ENCODE peak calls at places on chromosomes 1 and 21, in seven cellular contexts. One of them, this sample, is unnamed.

GRCh38 chr1:78240755-78241154 is 195.0 kb downstream of the GIPC2 start:
- DNase-seq in astrocyte of the cerebellum: peak; percentile 34
- DNase-seq in neural progenitor cell: peak; percentile 30
- DNase-seq in AG09309: no peak
- DNase-seq in AG04449: no peak
- DNase-seq in GM06990: no peak
- DNase-seq in IMR-90: peak; percentile 26
- DNase-seq in this sample: no peak

GRCh38 chr1:228004887-228005462 is 1.8 kb upstream of the WNT3A start:
- DNase-seq in astrocyte of the cerebellum: no peak
- DNase-seq in neural progenitor cell: peak; percentile 42
- DNase-seq in AG09309: no peak
- DNase-seq in AG04449: no peak
- DNase-seq in GM06990: no peak
- DNase-seq in IMR-90: no peak
- DNase-seq in this sample: no peak

GRCh38 chr1:20702416-20702815 is 15.4 kb downstream of the KIF17 start:
- DNase-seq in astrocyte of the cerebellum: no peak
- DNase-seq in neural progenitor cell: peak; percentile 24
- DNase-seq in AG09309: no peak
- DNase-seq in AG04449: no peak
- DNase-seq in GM06990: no peak
- DNase-seq in IMR-90: peak; percentile 39
- DNase-seq in this sample: no peak

GRCh38 chr1:108199781-108200626 is at the start of gene SLC25A24:
- DNase-seq in astrocyte of the cerebellum: no peak
- DNase-seq in neural progenitor cell: peak; percentile 86
- DNase-seq in AG09309: no peak
- DNase-seq in AG04449: no peak
- DNase-seq in GM06990: peak; percentile 68
- DNase-seq in IMR-90: peak; percentile 67
- DNase-seq in this sample: no peak

GRCh38 chr1:44532567-44532944 is 127.5 kb downstream of the RNF220 start:
- DNase-seq in astrocyte of the cerebellum: no peak
- DNase-seq in neural progenitor cell: no peak
- DNase-seq in AG09309: no peak
- DNase-seq in AG04449: no peak
- DNase-seq in GM06990: no peak
- DNase-seq in IMR-90: no peak
- DNase-seq in this sample: no peak

GRCh38 chr1:13947658-13948057 is 247.7 kb downstream of the PRDM2 start:
- DNase-seq in astrocyte of the cerebellum: no peak
- DNase-seq in neural progenitor cell: no peak
- DNase-seq in AG09309: no peak
- DNase-seq in AG04449: no peak
- DNase-seq in GM06990: no peak
- DNase-seq in IMR-90: no peak
- DNase-seq in this sample: no peak

GRCh38 chr1:223244366-223245103 is 101.5 kb upstream of the TLR5 start:
- DNase-seq in astrocyte of the cerebellum: no peak
- DNase-seq in neural progenitor cell: no peak
- DNase-seq in AG09309: no peak
- DNase-seq in AG04449: no peak
- DNase-seq in GM06990: peak; percentile 21
- DNase-seq in IMR-90: peak; percentile 46
- DNase-seq in this sample: no peak

GRCh38 chr1:47179988-47180563 is 9.8 kb downstream of the PDZK1IP1 start:
- DNase-seq in astrocyte of the cerebellum: no peak
- DNase-seq in neural progenitor cell: no peak
- DNase-seq in AG09309: no peak
- DNase-seq in AG04449: no peak
- DNase-seq in GM06990: no peak
- DNase-seq in IMR-90: no peak
- DNase-seq in this sample: no peak

GRCh38 chr1:54696262-54696661 is 19.4 kb upstream of the TTC4 start:
- DNase-seq in astrocyte of the cerebellum: no peak
- DNase-seq in neural progenitor cell: no peak
- DNase-seq in AG09309: no peak
- DNase-seq in AG04449: no peak
- DNase-seq in GM06990: no peak
- DNase-seq in IMR-90: no peak
- DNase-seq in this sample: no peak

GRCh38 chr1:47767741-47768100 is 229.5 kb downstream of the TRABD2B start:
- DNase-seq in astrocyte of the cerebellum: no peak
- DNase-seq in neural progenitor cell: no peak
- DNase-seq in AG09309: no peak
- DNase-seq in AG04449: no peak
- DNase-seq in GM06990: no peak
- DNase-seq in IMR-90: no peak
- DNase-seq in this sample: no peak

GRCh38 chr1:110200190-110200589 is 9.9 kb upstream of the KCNC4 start:
- DNase-seq in astrocyte of the cerebellum: no peak
- DNase-seq in neural progenitor cell: no peak
- DNase-seq in AG09309: no peak
- DNase-seq in AG04449: no peak
- DNase-seq in GM06990: no peak
- DNase-seq in IMR-90: no peak
- DNase-seq in this sample: no peak

GRCh38 chr21:17513214-17514123 is 626 bp downstream of the CXADR start:
- DNase-seq in astrocyte of the cerebellum: no peak
- DNase-seq in neural progenitor cell: peak; percentile 71
- DNase-seq in AG09309: no peak
- DNase-seq in AG04449: no peak
- DNase-seq in GM06990: peak; percentile 12
- DNase-seq in IMR-90: no peak
- DNase-seq in this sample: no peak

DNA sequence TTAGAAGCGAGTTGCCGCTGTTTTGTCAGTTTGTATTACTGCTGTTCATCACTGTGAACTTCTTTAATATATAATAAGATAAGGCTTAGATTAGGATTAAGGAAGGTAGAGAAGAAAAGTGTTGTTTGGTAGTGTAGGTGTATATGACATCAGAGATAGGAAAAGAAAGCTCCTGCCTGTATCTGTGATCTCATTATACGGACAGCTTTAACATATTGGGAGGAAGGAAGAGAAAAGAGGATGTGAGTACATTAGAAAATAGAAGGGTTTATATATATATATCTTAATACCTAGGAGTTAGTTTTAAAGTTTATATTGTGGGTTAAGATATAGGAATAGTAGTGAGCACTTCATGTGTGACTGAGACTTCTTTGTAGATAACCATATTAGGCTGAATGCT is 71.0 kb downstream of the RALGPS2 start:
- DNase-seq in astrocyte of the cerebellum: no peak
- DNase-seq in neural progenitor cell: no peak
- DNase-seq in AG09309: no peak
- DNase-seq in AG04449: no peak
- DNase-seq in GM06990: no peak
- DNase-seq in IMR-90: no peak
- DNase-seq in this sample: no peak
- TF ChIP-seq CTCF in astrocyte of the cerebellum: no peak
- TF ChIP-seq CTCF in neural progenitor cell: no peak
- TF ChIP-seq CTCF in AG09309: no peak
- TF ChIP-seq CTCF in AG04449: no peak
- TF ChIP-seq CTCF in GM06990: no peak
- TF ChIP-seq CTCF in IMR-90: no peak
- TF ChIP-seq CTCF in this sample: no peak

GRCh38 chr21:14530574-14530973 is 15.5 kb downstream of the SAMSN1 start:
- DNase-seq in astrocyte of the cerebellum: no peak
- DNase-seq in neural progenitor cell: no peak
- DNase-seq in AG09309: no peak
- DNase-seq in AG04449: no peak
- DNase-seq in GM06990: no peak
- DNase-seq in IMR-90: no peak
- DNase-seq in this sample: no peak

GRCh38 chr21:14528815-14529214 is 17.3 kb downstream of the SAMSN1 start:
- DNase-seq in astrocyte of the cerebellum: no peak
- DNase-seq in neural progenitor cell: no peak
- DNase-seq in AG09309: no peak
- DNase-seq in AG04449: no peak
- DNase-seq in GM06990: no peak
- DNase-seq in IMR-90: no peak
- DNase-seq in this sample: no peak

GRCh38 chr21:14526199-14526598 is 19.9 kb downstream of the SAMSN1 start:
- DNase-seq in astrocyte of the cerebellum: no peak
- DNase-seq in neural progenitor cell: no peak
- DNase-seq in AG09309: no peak
- DNase-seq in AG04449: no peak
- DNase-seq in GM06990: no peak
- DNase-seq in IMR-90: no peak
- DNase-seq in this sample: no peak

GRCh38 chr21:14526816-14527689 is 19.1 kb downstream of the SAMSN1 start:
- DNase-seq in astrocyte of the cerebellum: no peak
- DNase-seq in neural progenitor cell: no peak
- DNase-seq in AG09309: no peak
- DNase-seq in AG04449: no peak
- DNase-seq in GM06990: no peak
- DNase-seq in IMR-90: no peak
- DNase-seq in this sample: no peak

DNA sequence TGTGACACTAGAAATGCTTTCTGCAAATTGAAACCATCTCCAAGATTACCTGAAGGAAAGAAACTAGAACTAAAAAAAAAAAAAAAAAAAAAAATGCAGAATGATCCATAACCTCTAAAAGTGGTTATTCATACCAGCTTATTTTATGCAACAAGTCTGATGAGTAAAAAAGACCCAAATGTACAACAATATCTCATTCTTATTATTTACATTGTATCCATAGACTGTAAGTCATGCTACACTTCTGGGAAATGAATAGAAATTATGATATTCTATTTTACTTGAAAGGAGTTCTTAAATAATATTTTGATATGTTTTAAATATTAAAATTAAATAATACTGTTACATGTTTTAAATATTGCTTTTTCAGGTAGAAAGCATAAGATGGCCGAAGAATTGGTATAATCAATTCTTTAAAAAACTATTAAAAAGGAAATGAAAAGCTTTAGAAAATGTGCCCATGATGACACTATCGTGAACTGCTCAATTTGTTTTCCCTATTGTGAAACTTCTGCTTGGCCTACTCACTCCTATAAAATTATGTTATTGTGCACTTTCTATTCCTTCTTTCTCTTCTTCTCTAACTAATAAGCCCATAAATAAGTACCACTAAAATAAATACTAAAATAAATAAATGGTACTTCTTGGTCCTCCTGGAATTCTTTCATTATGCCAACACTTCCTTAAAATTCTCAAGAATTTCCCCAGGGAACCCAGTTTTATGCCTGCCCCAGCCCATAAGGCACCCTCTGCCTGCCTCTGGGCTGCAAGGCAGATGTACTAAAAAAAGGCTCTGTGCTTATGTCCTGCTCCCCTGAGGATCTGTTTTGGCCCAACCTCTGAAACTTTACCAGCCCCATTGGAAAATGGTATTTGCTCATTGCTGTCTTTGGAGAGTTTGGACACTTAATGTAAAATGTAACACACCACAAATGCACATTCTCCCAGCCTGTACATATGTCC is 18.1 kb downstream of the SAMSN1 start:
- DNase-seq in astrocyte of the cerebellum: no peak
- DNase-seq in neural progenitor cell: no peak
- DNase-seq in AG09309: no peak
- DNase-seq in AG04449: no peak
- DNase-seq in GM06990: no peak
- DNase-seq in IMR-90: no peak
- DNase-seq in this sample: no peak
- H3K4me3 ChIP-seq in astrocyte of the cerebellum: no peak overlapping the region
- H3K4me3 ChIP-seq in neural progenitor cell: no peak overlapping the region
- H3K4me3 ChIP-seq in AG09309: no peak overlapping the region
- H3K4me3 ChIP-seq in AG04449: no peak overlapping the region
- H3K4me3 ChIP-seq in GM06990: peak overlapping the region; percentile 32
- H3K4me3 ChIP-seq in IMR-90: no peak overlapping the region
- H3K4me3 ChIP-seq in this sample: no peak overlapping the region

GRCh38 chr1:91622586-91622985 is 121.9 kb downstream of the CDC7 start:
- DNase-seq in astrocyte of the cerebellum: peak; percentile 46
- DNase-seq in neural progenitor cell: no peak
- DNase-seq in AG09309: no peak
- DNase-seq in AG04449: no peak
- DNase-seq in GM06990: no peak
- DNase-seq in IMR-90: no peak
- DNase-seq in this sample: no peak

GRCh38 chr1:91621907-91622306 is 121.3 kb downstream of the CDC7 start:
- DNase-seq in astrocyte of the cerebellum: no peak
- DNase-seq in neural progenitor cell: no peak
- DNase-seq in AG09309: no peak
- DNase-seq in AG04449: no peak
- DNase-seq in GM06990: no peak
- DNase-seq in IMR-90: no peak
- DNase-seq in this sample: no peak

GRCh38 chr1:91621360-91621759 is 120.7 kb downstream of the CDC7 start:
- DNase-seq in astrocyte of the cerebellum: no peak
- DNase-seq in neural progenitor cell: no peak
- DNase-seq in AG09309: no peak
- DNase-seq in AG04449: no peak
- DNase-seq in GM06990: no peak
- DNase-seq in IMR-90: no peak
- DNase-seq in this sample: no peak

GRCh38 chr1:91617242-91617837 is 116.7 kb downstream of the CDC7 start:
- DNase-seq in astrocyte of the cerebellum: no peak
- DNase-seq in neural progenitor cell: peak; percentile 59
- DNase-seq in AG09309: no peak
- DNase-seq in AG04449: no peak
- DNase-seq in GM06990: no peak
- DNase-seq in IMR-90: no peak
- DNase-seq in this sample: no peak

DNA sequence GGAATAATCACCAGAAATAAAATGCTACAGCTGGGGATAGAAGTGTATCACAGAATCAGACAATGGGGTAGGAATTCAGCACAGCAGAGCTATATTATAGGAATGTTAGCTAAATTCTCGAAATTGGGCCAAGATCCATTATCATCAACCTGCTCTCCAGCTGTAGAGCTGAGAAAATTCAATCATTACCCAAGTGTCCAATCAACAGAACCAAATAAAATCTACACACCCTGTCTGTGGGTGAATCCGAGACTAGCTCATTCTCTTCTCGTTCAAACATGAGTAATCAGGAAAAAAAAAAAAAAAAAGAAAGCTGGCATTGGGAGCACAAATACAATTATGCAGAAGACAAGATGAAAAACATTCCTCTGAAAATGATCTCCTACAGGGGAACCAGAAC is 119.2 kb downstream of the CDC7 start:
- DNase-seq in astrocyte of the cerebellum: no peak
- DNase-seq in neural progenitor cell: no peak
- DNase-seq in AG09309: no peak
- DNase-seq in AG04449: no peak
- DNase-seq in GM06990: no peak
- DNase-seq in IMR-90: no peak
- DNase-seq in this sample: no peak
- TF ChIP-seq CTCF in astrocyte of the cerebellum: no peak
- TF ChIP-seq CTCF in neural progenitor cell: no peak
- TF ChIP-seq CTCF in AG09309: no peak
- TF ChIP-seq CTCF in AG04449: no peak
- TF ChIP-seq CTCF in GM06990: no peak
- TF ChIP-seq CTCF in IMR-90: no peak
- TF ChIP-seq CTCF in this sample: no peak

DNA sequence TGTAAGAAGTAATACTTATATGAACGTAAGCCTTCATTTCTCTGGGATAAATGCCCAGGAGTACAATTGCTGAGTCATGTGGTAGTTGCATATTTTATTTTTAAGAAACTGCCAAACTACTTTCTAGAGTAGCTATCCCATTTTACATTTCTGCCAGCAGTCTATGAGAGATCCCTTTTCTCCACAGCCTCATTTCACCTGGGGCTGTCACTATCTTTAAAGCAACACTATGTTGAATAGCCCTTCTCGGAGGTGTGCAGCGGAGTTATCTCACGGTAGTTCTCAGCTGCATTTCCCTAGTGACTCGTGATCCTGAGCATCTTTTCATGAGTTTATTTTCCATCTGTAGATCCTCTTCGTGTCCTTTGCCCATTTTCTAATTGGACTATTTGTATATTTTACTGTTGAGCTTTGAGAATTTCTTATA is 93.4 kb downstream of the ADARB1 start:
- DNase-seq in astrocyte of the cerebellum: peak; percentile 35
- DNase-seq in neural progenitor cell: no peak
- DNase-seq in AG09309: peak; percentile 23
- DNase-seq in AG04449: peak; percentile 29
- DNase-seq in GM06990: no peak
- DNase-seq in IMR-90: peak; percentile 78
- DNase-seq in this sample: no peak
- H3K4me3 ChIP-seq in astrocyte of the cerebellum: no peak overlapping the region
- H3K4me3 ChIP-seq in neural progenitor cell: no peak overlapping the region
- H3K4me3 ChIP-seq in AG09309: no peak overlapping the region
- H3K4me3 ChIP-seq in AG04449: no peak overlapping the region
- H3K4me3 ChIP-seq in GM06990: no peak overlapping the region
- H3K4me3 ChIP-seq in IMR-90: no peak overlapping the region
- H3K4me3 ChIP-seq in this sample: no peak overlapping the region

This sample was measured in epithelial cell of proximal tubule.